ENCODE peak calls at places on chromosomes 2 and 18, in six cellular contexts. C is cerebellar nuclear complex, T is HL-60, B is A549, Y is EL, K is mammary epithelial cell. V is an unnamed sample.

GRCh38 chr2:705971-706511 is 28.8 kb upstream of the TMEM18 start:
- DNase-seq in T (no peak), K (no peak), B (no peak), Y (no peak), C (no peak), V (no peak)

GRCh38 chr2:231930601-231931281 is 4.5 kb upstream of the NPPC start:
- DNase-seq in T (no peak), K (no peak), C (no peak), Y (no peak), B (no peak), V (no peak)

GRCh38 chr2:100767224-100767653 is 52.7 kb upstream of the NPAS2 start:
- DNase-seq in Y (peak; percentile 92), C (no peak), T (no peak), K (peak; percentile 77), B (no peak), V (peak; percentile 59)

GRCh38 chr2:115115135-115115534 is 672.7 kb downstream of the DPP10 start:
- DNase-seq in K (no peak), C (no peak), Y (no peak), T (no peak), B (no peak), V (no peak)

GRCh38 chr2:112199188-112199587 is 55.7 kb downstream of the ZC3H8 start:
- DNase-seq in T (no peak), C (no peak), K (no peak), B (no peak), Y (no peak), V (no peak)

GRCh38 chr2:147844691-147845607 is at the start of gene ACVR2A:
- DNase-seq in B (peak; percentile 42), Y (peak; percentile 45), C (no peak), T (no peak), K (peak; percentile 38), V (peak; percentile 57)

GRCh38 chr2:196899976-196900375 is 26.5 kb downstream of the PGAP1 start:
- DNase-seq in B (no peak), K (no peak), C (no peak), T (no peak), Y (no peak), V (no peak)

GRCh38 chr2:239726091-239726591 is 299.0 kb downstream of the NDUFA10 start:
- DNase-seq in C (no peak), Y (no peak), K (no peak), B (no peak), T (no peak), V (no peak)

GRCh38 chr18:68448736-68449135 is 266.2 kb downstream of the TMX3 start:
- DNase-seq in C (no peak), T (no peak), B (no peak), Y (peak; percentile 84), K (peak; percentile 71), V (peak; percentile 39)

GRCh38 chr2:108927936-108928659 is 60.9 kb downstream of the EDAR start:
- DNase-seq in T (no peak), K (peak; percentile 45), C (no peak), B (peak; percentile 64), Y (peak; percentile 49), V (peak; percentile 75)

GRCh38 chr18:37403100-37403781 is 162.4 kb downstream of the CELF4 start:
- DNase-seq in K (peak; percentile 68), C (no peak), T (no peak), Y (peak; percentile 95), B (no peak), V (peak; percentile 70)

GRCh38 chr2:75238670-75239330 is 39.5 kb upstream of the TACR1 start:
- DNase-seq in Y (peak; percentile 84), K (peak; percentile 55), T (no peak), B (peak; percentile 48), C (no peak), V (peak; percentile 50)

GRCh38 chr2:188142636-188143035 is 149.0 kb upstream of the GULP1 start:
- DNase-seq in C (no peak), T (no peak), K (peak; percentile 81), Y (peak; percentile 64), B (no peak), V (peak; percentile 12)

GRCh38 chr18:66616523-66616983 is 12.7 kb upstream of the CDH19 start:
- DNase-seq in T (no peak), Y (no peak), K (peak; percentile 7), C (no peak), B (no peak), V (peak; percentile 31)

GRCh38 chr18:70258243-70258642 is 30.6 kb upstream of the SOCS6 start:
- DNase-seq in B (no peak), Y (no peak), K (no peak), T (no peak), C (no peak), V (no peak)

GRCh38 chr2:78718483-78718882 is 307.0 kb upstream of the REG3G start:
- DNase-seq in B (no peak), C (no peak), K (no peak), Y (no peak), T (no peak), V (peak; percentile 0)

GRCh38 chr2:109728809-109729208 is 65.3 kb upstream of the RGPD5 start:
- DNase-seq in C (no peak), T (no peak), Y (no peak), K (no peak), B (no peak), V (no peak)

GRCh38 chr2:71451695-71452094 is 1.7 kb upstream of the DYSF start:
- DNase-seq in K (no peak), C (no peak), B (no peak), T (no peak), Y (peak; percentile 23), V (no peak)

GRCh38 chr2:65277791-65278449 is 50.3 kb downstream of the ACTR2 start:
- DNase-seq in Y (no peak), C (no peak), K (no peak), B (no peak), T (no peak), V (no peak)

V was measured in MCF 10A.